ENCODE peak calls at places on chromosomes 16 and 17, in eight cellular contexts. B is KBM-7; D is CD4-positive, alpha-beta T cell; R is ascending aorta; N is lung; A is upper lobe of right lung; J is dermis blood vessel endothelial cell; G is GM13977. X is an unnamed sample.

GRCh38 chr16:56936950-56937349 is 5.0 kb downstream of the HERPUD1 start:
- DNase-seq in B (no peak), D (no peak), R (no peak), N (no peak), A (no peak), J (no peak), G (no peak), X (no peak)

GRCh38 chr17:62819511-62820221 is 11.6 kb upstream of the MARCHF10 start:
- DNase-seq in B (peak; percentile 50), D (no peak), R (peak; percentile 92), N (peak; percentile 76), A (peak; percentile 84), J (peak; percentile 88), G (no peak), X (peak; percentile 5)

GRCh38 chr17:74863420-74864296 is 4.0 kb upstream of the GRIN2C start:
- DNase-seq in B (no peak), D (no peak), R (no peak), N (no peak), A (no peak), J (no peak), G (no peak), X (no peak)

GRCh38 chr17:49618112-49618611 is 42.5 kb downstream of the NXPH3 start:
- DNase-seq in B (no peak), D (no peak), R (no peak), N (no peak), A (no peak), J (peak; percentile 50), G (no peak), X (no peak)

GRCh38 chr16:81582655-81583441 is 138.2 kb downstream of the CMIP start:
- DNase-seq in B (no peak), D (no peak), R (no peak), N (no peak), A (no peak), J (no peak), G (no peak), X (no peak)

GRCh38 chr16:11743308-11744074 is 834 bp upstream of the TXNDC11 start:
- DNase-seq in B (peak; percentile 45), D (no peak), R (peak; percentile 87), N (peak; percentile 76), A (peak; percentile 77), J (peak; percentile 60), G (peak; percentile 36), X (peak; percentile 9)

GRCh38 chr17:76982408-76983074 is 114.3 kb downstream of the MGAT5B start:
- DNase-seq in B (no peak), D (no peak), R (no peak), N (no peak), A (no peak), J (no peak), G (no peak), X (no peak)

GRCh38 chr17:82086941-82087906 is 10.8 kb downstream of the FASN start:
- DNase-seq in B (no peak), D (no peak), R (no peak), N (no peak), A (no peak), J (no peak), G (no peak), X (no peak)

GRCh38 chr16:77169650-77170236 is 21.2 kb upstream of the MON1B start:
- DNase-seq in B (peak; percentile 54), D (no peak), R (no peak), N (peak; percentile 51), A (no peak), J (peak; percentile 82), G (peak; percentile 30), X (peak; percentile 59)

GRCh38 chr16:46746821-46747776 is 1.0 kb downstream of the MYLK3 start:
- DNase-seq in B (no peak), D (no peak), R (no peak), N (no peak), A (peak; percentile 49), J (no peak), G (no peak), X (no peak)

GRCh38 chr17:41836550-41837196 is 641 bp upstream of the NT5C3B start:
- DNase-seq in B (no peak), D (no peak), R (no peak), N (no peak), A (peak; percentile 23), J (no peak), G (no peak), X (no peak)

GRCh38 chr17:76700627-76701470 is 9.9 kb downstream of the MXRA7 start:
- DNase-seq in B (no peak), D (no peak), R (peak; percentile 90), N (no peak), A (no peak), J (peak; percentile 86), G (no peak), X (no peak)

GRCh38 chr17:8155341-8156173 is 3.4 kb upstream of the PER1 start:
- DNase-seq in B (no peak), D (no peak), R (no peak), N (no peak), A (no peak), J (no peak), G (no peak), X (no peak)